ENCODE peak calls at places on chromosomes 13 and 19, in eight cellular contexts. A is LNCaP clone FGC, M is left lung, V is ovary, J is upper lobe of left lung, B is epithelial cell of esophagus, H is HCT116, O is fibroblast of lung. K is an unnamed sample.

GRCh38 chr19:36113895-36114762 is 546 bp downstream of the POLR2I start:
- DNase-seq in H (no peak), B (peak; percentile 51), J (no peak), V (peak; percentile 54), A (no peak), M (peak; percentile 83), O (peak; percentile 33), K (no peak)

GRCh38 chr13:55219538-55219937 is 1921.2 kb upstream of the PRR20A start:
- DNase-seq in V (no peak), J (no peak), H (no peak), B (no peak), A (no peak), O (no peak), M (no peak), K (no peak)

GRCh38 chr19:12789098-12789903 is 2.0 kb upstream of the JUNB start:
- DNase-seq in J (no peak), A (no peak), H (no peak), O (no peak), M (peak; percentile 55), B (peak; percentile 64), V (no peak), K (peak; percentile 50)

GRCh38 chr19:48681127-48681470 is 8.3 kb upstream of the NTN5 start:
- DNase-seq in H (no peak), B (no peak), O (peak; percentile 85), M (no peak), V (no peak), A (no peak), J (no peak), K (peak; percentile 56)

GRCh38 chr13:27405521-27406134 is 18.8 kb upstream of the GTF3A start:
- DNase-seq in O (no peak), B (peak; percentile 58), J (no peak), H (no peak), V (no peak), A (no peak), M (no peak), K (no peak)

GRCh38 chr13:48000559-48001126 is 430 bp downstream of the SUCLA2 start:
- DNase-seq in H (no peak), A (no peak), V (no peak), O (peak; percentile 10), J (no peak), B (peak; percentile 30), M (peak; percentile 87), K (peak; percentile 9)

GRCh38 chr13:44976949-44977583 is 12.2 kb downstream of the NUFIP1 start:
- DNase-seq in H (no peak), M (no peak), O (no peak), V (no peak), B (no peak), J (no peak), A (peak; percentile 43), K (no peak)

GRCh38 chr13:36819064-36819810 is at the start of gene RFXAP:
- DNase-seq in M (peak; percentile 99), H (peak; percentile 60), B (peak; percentile 83), V (peak; percentile 87), J (peak; percentile 99), A (peak; percentile 17), O (peak; percentile 83), K (peak; percentile 87)

GRCh38 chr19:42270346-42271044 is 1.4 kb downstream of the CIC start:
- DNase-seq in J (peak; percentile 79), H (no peak), A (no peak), M (peak; percentile 82), B (peak; percentile 95), V (peak; percentile 51), O (peak; percentile 61), K (peak; percentile 71)

GRCh38 chr19:6693056-6693471 is 23.1 kb upstream of the TNFSF14 start:
- DNase-seq in J (peak; percentile 67), B (no peak), M (no peak), H (no peak), V (no peak), A (no peak), O (no peak), K (no peak)

GRCh38 chr19:39737351-39737750 is 478 bp downstream of the CLC start:
- DNase-seq in H (no peak), O (no peak), V (no peak), A (no peak), J (no peak), B (no peak), M (no peak), K (no peak)
- H3K4me3 ChIP-seq in H (no peak overlapping the region), O (no peak overlapping the region), V (no peak overlapping the region), A (no peak overlapping the region), J (no peak overlapping the region), B (no peak overlapping the region), M (no peak overlapping the region), K (no peak overlapping the region)

GRCh38 chr19:31274266-31274963 is 74.8 kb downstream of the TSHZ3 start:
- DNase-seq in J (no peak), O (no peak), A (no peak), V (no peak), M (no peak), B (no peak), H (no peak), K (no peak)
- TF ChIP-seq CTCF in J (no peak), O (no peak), A (no peak), V (no peak), M (no peak), B (no peak), H (no peak), K (no peak)

DNA sequence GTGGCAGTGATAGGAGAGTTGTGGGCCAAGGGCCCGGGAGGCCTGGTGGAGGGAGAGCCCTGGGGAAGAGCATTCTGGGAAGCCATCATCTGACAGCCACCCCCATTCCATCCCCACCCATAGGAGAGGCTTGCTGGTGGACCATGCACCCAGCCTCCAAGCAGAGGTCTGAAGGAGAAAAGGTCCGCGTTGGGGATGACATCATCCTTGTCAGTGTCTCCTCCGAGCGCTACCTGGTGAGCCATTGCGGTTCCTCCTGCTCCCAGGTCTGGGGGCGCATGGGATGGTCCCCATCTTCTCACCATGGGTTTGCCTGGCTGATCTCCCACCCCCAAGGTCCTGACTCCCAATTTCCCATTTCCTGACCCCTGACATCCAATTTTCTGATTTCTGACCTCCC is 10.5 kb downstream of the RYR1 start:
- DNase-seq in H (no peak), J (no peak), M (no peak), V (no peak), A (no peak), O (no peak), B (no peak), K (no peak)
- H3K4me3 ChIP-seq in H (no peak overlapping the region), J (no peak overlapping the region), M (no peak overlapping the region), V (no peak overlapping the region), A (no peak overlapping the region), O (no peak overlapping the region), B (no peak overlapping the region), K (no peak overlapping the region)

DNA sequence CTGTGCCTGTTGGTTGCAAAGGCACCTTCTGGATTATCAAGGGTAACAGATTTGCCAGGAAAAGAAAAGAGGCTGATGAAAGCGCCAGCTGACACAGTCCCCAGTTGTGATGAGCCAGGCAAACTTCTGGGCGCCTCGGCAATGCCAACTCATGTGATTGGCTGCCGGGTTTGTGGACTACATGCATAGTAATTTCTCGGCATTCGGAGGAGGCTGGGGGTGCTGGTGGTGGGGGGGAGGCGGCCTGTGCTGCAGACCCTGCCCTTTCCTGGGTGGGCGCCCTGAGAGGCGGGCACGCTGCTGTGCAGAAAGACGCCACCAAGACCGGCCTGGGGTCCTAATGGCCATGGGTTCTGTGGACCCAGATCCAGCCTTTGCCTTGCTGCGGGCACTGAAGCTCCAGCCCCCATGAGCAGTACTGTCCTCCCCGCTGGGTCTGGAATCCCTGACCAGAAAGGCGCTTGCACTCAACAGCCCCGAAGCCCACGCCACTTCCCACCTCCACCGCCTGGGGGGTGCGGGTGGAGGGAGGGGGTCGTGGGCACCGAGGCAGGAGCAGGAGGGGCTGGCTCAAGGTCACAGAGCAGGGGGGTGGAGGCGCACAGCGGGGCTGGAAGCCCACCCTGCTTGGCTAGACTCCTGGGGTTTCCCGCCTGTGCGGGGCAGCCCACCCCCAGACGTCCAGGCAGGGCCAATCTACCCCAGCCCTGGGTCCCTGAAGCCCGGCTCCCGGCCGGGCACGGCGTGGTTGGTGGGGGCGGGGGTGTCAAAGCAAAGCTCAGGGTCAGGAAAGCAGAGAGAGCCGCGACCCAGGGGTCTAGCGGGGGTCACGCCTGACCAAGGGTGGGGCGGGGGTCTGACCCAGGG is 1.0 kb downstream of the DIRAS1 start:
- DNase-seq in B (no peak), J (no peak), H (no peak), A (no peak), V (no peak), O (peak; percentile 26), M (no peak), K (no peak)
- TF ChIP-seq CTCF in B (no peak), J (no peak), H (no peak), A (no peak), V (no peak), O (no peak), M (no peak), K (peak; percentile 15)

DNA sequence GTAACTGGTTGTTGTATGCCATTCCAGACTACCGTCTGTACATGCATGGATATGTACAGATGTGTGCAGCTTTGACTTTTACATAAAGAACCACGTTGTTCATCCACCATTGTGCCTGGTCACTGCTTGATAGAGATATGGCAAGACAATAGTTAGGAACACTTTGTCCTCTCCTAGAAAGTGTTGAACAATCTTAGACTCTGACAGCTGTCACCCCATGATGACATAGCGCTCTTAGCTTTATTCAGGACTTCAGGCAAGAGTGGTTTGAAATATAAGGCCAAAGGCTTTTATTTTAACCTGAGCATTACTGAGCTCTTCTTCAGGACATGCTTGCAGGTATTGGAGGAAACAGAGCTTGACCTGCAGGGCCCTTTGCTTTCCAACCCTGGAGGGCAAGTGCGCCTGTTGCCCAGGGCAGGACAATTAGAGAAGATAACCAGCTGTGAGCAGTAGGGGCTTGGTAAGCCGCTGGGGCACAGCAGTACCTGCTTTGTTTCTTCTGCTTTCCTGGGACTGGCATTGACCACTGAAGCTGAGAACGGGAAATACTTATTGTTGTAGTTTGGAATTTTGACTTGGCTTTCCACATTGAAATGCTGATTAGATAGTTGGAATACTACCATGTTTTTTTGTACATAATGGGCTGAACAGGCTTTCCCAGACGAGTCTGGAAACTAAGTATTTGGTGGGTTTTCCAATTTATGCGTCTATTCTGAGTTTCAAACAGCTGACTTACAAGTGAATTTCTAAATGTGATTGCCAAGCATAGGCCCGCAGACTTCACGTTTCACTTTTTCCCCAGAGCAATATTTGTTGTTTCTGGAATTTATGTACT is 51.1 kb downstream of the GARRE1 start:
- DNase-seq in M (no peak), B (no peak), V (no peak), H (no peak), J (no peak), O (no peak), A (no peak), K (no peak)
- H3K4me3 ChIP-seq in M (no peak overlapping the region), B (no peak overlapping the region), V (no peak overlapping the region), H (no peak overlapping the region), J (no peak overlapping the region), O (no peak overlapping the region), A (no peak overlapping the region), K (no peak overlapping the region)

DNA sequence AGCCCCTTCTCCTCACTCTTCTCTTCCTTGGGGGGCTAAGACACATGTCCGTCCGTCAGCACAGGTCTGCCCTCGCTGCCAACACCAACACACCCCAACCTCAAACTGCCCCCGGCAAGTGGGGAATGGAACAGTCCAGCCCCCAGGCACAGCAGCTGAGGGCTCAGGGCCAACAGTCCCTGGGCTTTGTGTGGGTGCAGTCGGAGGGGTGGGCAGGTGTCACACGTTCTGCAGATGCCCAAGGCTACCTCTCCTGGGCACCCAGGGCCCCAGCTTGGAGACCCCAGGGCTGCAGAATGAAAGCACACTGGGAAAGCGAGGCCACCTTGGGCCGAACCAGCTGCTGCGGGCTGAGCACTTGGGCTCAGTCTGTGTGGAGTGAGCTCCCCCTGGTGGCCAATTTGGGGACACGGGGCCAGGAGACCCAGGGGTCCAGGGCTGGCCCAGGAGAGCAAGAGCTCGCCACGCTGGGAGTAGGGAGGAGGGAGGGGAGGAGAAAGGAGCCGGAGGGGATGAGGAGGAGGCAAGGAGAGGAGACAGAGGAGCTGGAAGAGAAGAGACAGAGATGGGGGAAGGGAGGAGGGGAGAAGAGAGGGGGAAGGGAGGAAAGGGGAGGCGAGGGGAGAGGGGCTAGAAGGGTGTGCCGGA is 14.0 kb upstream of the ATP8B3 start:
- DNase-seq in O (peak; percentile 64), V (peak; percentile 84), A (peak; percentile 19), H (no peak), M (peak; percentile 92), J (no peak), B (peak; percentile 63), K (peak; percentile 50)
- TF ChIP-seq CTCF in O (peak; percentile 77), V (peak; percentile 95), A (peak; percentile 94), H (peak; percentile 96), M (peak; percentile 81), J (peak; percentile 91), B (peak; percentile 85), K (peak; percentile 97)